ENCODE peak calls at places on chromosomes 16 and 17, in six cellular contexts. V, B, M, T, W and X are unnamed samples.

GRCh38 chr16:79798416-79799053 is 198.0 kb upstream of the MAF start:
- DNase-seq in V (no peak), B (no peak), M (no peak), T (no peak), W (no peak), X (no peak)

GRCh38 chr17:61351745-61352407 is 47.8 kb upstream of the TBX2 start:
- DNase-seq in V (no peak), B (no peak), M (no peak), T (no peak), W (peak), X (no peak)

GRCh38 chr17:72465191-72466024 is 344.6 kb downstream of the SOX9 start:
- DNase-seq in V (peak), B (peak), M (peak), T (no peak), W (peak), X (peak)

GRCh38 chr16:80014241-80014939 is 413.9 kb upstream of the MAF start:
- DNase-seq in V (no peak), B (no peak), M (no peak), T (no peak), W (no peak), X (no peak)

GRCh38 chr16:73012341-73012740 is 35.6 kb downstream of the ZFHX3 start:
- DNase-seq in V (peak), B (no peak), M (no peak), T (no peak), W (no peak), X (no peak)

GRCh38 chr17:35088647-35088910 is 25.1 kb upstream of the RFFL start:
- DNase-seq in V (peak), B (no peak), M (no peak), T (no peak), W (no peak), X (no peak)

GRCh38 chr16:9670058-9670457 is 512.2 kb downstream of the GRIN2A start:
- DNase-seq in V (no peak), B (no peak), M (no peak), T (peak), W (no peak), X (peak)

GRCh38 chr17:6555331-6556120 is 829 bp downstream of the PITPNM3 start:
- DNase-seq in V (no peak), B (no peak), M (no peak), T (peak), W (peak), X (peak)

GRCh38 chr16:5971106-5971505 is 873.5 kb upstream of the EEF2KMT start:
- DNase-seq in V (no peak), B (no peak), M (no peak), T (no peak), W (no peak), X (no peak)

GRCh38 chr17:49581645-49581992 is 5.9 kb downstream of the NXPH3 start:
- DNase-seq in V (no peak), B (no peak), M (no peak), T (no peak), W (no peak), X (no peak)

GRCh38 chr16:88782454-88783390 is 2.3 kb downstream of the PIEZO1 start:
- DNase-seq in V (no peak), B (no peak), M (no peak), T (no peak), W (peak), X (no peak)

GRCh38 chr16:12661656-12662172 is 142.0 kb downstream of the CPPED1 start:
- DNase-seq in V (no peak), B (no peak), M (no peak), T (peak), W (peak), X (peak)

GRCh38 chr16:84660973-84661372 is 12.7 kb downstream of the KLHL36 start:
- DNase-seq in V (no peak), B (no peak), M (no peak), T (no peak), W (no peak), X (no peak)

GRCh38 chr16:79469999-79470398 is 130.5 kb downstream of the MAF start:
- DNase-seq in V (no peak), B (no peak), M (no peak), T (no peak), W (no peak), X (no peak)

GRCh38 chr17:60496051-60496450 is 30.0 kb downstream of the APPBP2 start:
- DNase-seq in V (no peak), B (no peak), M (no peak), T (no peak), W (peak), X (no peak)

GRCh38 chr17:42904110-42904469 is 3.5 kb downstream of the G6PC1 start:
- DNase-seq in V (no peak), B (no peak), M (no peak), T (no peak), W (no peak), X (no peak)

GRCh38 chr17:8120520-8121443 is 2.5 kb upstream of the ALOXE3 start:
- DNase-seq in V (peak), B (no peak), M (no peak), T (peak), W (peak), X (peak)

GRCh38 chr17:50871369-50871768 is 5.2 kb upstream of the TOB1 start:
- DNase-seq in V (no peak), B (no peak), M (no peak), T (no peak), W (no peak), X (no peak)

GRCh38 chr17:9512323-9513168 is 63.1 kb downstream of the STX8 start:
- DNase-seq in V (no peak), B (peak), M (peak), T (no peak), W (peak), X (no peak)

GRCh38 chr17:58556833-58557250 is 42.4 kb upstream of the MTMR4 start:
- DNase-seq in V (no peak), B (no peak), M (no peak), T (no peak), W (no peak), X (no peak)

GRCh38 chr16:16010194-16010593 is 60.8 kb downstream of the ABCC1 start:
- DNase-seq in V (no peak), B (no peak), M (no peak), T (no peak), W (no peak), X (no peak)

GRCh38 chr16:73319747-73320146 is 271.8 kb upstream of the ZFHX3 start:
- DNase-seq in V (no peak), B (no peak), M (no peak), T (peak), W (no peak), X (no peak)

GRCh38 chr16:84875846-84876245 is 56.1 kb downstream of the CRISPLD2 start:
- DNase-seq in V (no peak), B (no peak), M (no peak), T (no peak), W (no peak), X (no peak)

GRCh38 chr17:6495450-6496115 is 51.3 kb downstream of the PIMREG start:
- DNase-seq in V (peak), B (no peak), M (no peak), T (no peak), W (no peak), X (peak)

GRCh38 chr16:25192096-25192495 is 24.7 kb upstream of the AQP8 start:
- DNase-seq in V (no peak), B (peak), M (peak), T (no peak), W (peak), X (no peak)

GRCh38 chr16:86783626-86784266 is 205.4 kb downstream of the FOXL1 start:
- DNase-seq in V (no peak), B (no peak), M (no peak), T (no peak), W (no peak), X (no peak)

GRCh38 chr17:3963214-3964201 is 729 bp downstream of the ATP2A3 start:
- DNase-seq in V (no peak), B (no peak), M (no peak), T (peak), W (no peak), X (peak)

GRCh38 chr17:72456026-72456569 is 335.3 kb downstream of the SOX9 start:
- DNase-seq in V (no peak), B (no peak), M (no peak), T (no peak), W (peak), X (no peak)

GRCh38 chr17:47220531-47220999 is 11.4 kb downstream of the MYL4 start:
- DNase-seq in V (peak), B (no peak), M (no peak), T (no peak), W (no peak), X (peak)

GRCh38 chr17:70171159-70171558 is 1.8 kb downstream of the KCNJ2 start:
- DNase-seq in V (no peak), B (no peak), M (no peak), T (peak), W (no peak), X (no peak)

GRCh38 chr17:75024686-75025397 is 12.4 kb downstream of the MRPL58 start:
- DNase-seq in V (no peak), B (no peak), M (no peak), T (no peak), W (no peak), X (no peak)

GRCh38 chr17:78419970-78420820 is 41.7 kb downstream of the PGS1 start:
- DNase-seq in V (no peak), B (no peak), M (no peak), T (no peak), W (no peak), X (no peak)

GRCh38 chr17:28001149-28001548 is 41.3 kb upstream of the NLK start:
- DNase-seq in V (no peak), B (no peak), M (no peak), T (no peak), W (no peak), X (no peak)

GRCh38 chr17:63395075-63395815 is 50.9 kb downstream of the CYB561 start:
- DNase-seq in V (no peak), B (no peak), M (peak), T (no peak), W (peak), X (no peak)

GRCh38 chr17:31696184-31696602 is 162.9 kb downstream of the COPRS start:
- DNase-seq in V (peak), B (no peak), M (peak), T (peak), W (peak), X (peak)

GRCh38 chr16:30570621-30571443 is 682 bp downstream of the ZNF688 start:
- DNase-seq in V (no peak), B (no peak), M (no peak), T (peak), W (peak), X (peak)

GRCh38 chr16:4011225-4011939 is 104.9 kb downstream of the ADCY9 start:
- DNase-seq in V (no peak), B (no peak), M (no peak), T (peak), W (no peak), X (peak)

GRCh38 chr16:77949445-77949844 is 72.9 kb upstream of the CLEC3A start:
- DNase-seq in V (no peak), B (no peak), M (no peak), T (peak), W (no peak), X (no peak)

GRCh38 chr17:13329421-13329820 is 272.3 kb downstream of the HS3ST3A1 start:
- DNase-seq in V (no peak), B (no peak), M (no peak), T (no peak), W (no peak), X (no peak)

GRCh38 chr17:2056221-2057129 is 1.6 kb downstream of the HIC1 start:
- DNase-seq in V (no peak), B (no peak), M (no peak), T (peak), W (peak), X (peak)
- TF ChIP-seq CTCF in V (no peak), B (no peak), M (peak), T (no peak), W (peak), X (peak)

DNA sequence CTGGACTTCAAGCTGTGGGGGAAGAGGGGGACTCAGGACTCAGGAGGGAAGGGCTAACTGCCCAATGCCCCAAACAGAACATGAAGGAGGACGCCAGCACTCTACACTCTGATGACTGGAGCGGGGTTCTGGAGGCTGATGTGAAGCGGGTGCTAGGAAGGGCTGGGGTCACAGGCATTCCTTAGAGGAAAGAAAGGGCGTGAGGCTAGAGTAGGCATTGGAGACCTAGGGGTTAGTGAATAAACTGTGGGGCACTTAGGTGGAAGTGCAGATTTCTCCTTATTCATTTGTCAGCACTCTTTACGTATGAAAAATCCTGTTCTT is 760 bp upstream of the LMF1 start:
- DNase-seq in V (no peak), B (no peak), M (no peak), T (no peak), W (no peak), X (no peak)
- H3K4me3 ChIP-seq in V (no peak), B (no peak), M (no peak), T (peak), W (no peak), X (no peak)

DNA sequence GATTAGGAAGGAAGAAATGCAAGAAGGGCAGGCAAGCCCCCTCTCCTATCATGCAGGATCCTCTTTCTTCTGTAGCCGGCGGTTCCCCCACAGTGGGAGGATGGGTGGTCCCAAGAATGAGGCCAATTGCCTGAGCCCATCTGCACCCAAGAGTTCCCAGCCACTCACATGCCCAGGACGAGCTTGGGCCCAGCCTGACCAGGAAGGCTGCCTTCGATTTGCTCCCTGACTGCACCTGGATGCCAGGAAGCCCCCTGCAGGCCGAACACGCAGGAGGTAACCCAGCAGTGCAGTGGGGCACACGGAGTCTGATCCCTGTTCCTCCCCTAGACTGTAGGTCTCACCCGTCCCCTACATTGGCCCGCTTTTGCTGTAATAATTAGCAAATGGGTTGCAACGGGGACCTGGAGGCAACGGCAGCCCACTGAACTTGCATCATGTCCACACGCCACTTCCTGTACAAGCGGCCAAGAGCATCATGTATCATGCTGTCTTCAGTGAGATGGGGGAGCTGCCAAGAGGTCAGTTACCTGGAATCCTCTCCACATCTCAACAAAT is 67.5 kb downstream of the AMFR start:
- DNase-seq in V (peak), B (no peak), M (no peak), T (peak), W (no peak), X (peak)
- TF ChIP-seq CTCF in V (no peak), B (no peak), M (no peak), T (peak), W (no peak), X (peak)

GRCh38 chr17:48576479-48577309 is 1.5 kb downstream of the HOXB4 start:
- DNase-seq in V (peak), B (no peak), M (no peak), T (no peak), W (peak), X (peak)
- H3K4me3 ChIP-seq in V (no peak), B (peak), M (peak), T (peak), W (peak), X (no peak)